ENCODE peak calls at places on chromosomes 11 and 22, in four cellular contexts. B is H1, Q is GM12878, U is HepG2. G is an unnamed sample. For H3K4me1, the result is how much of the 10 kb centered on the place peaks cover.

GRCh38 chr11:92211576-92212167 is 12.9 kb upstream of the FAT3 start:
- DNase-seq in B (no peak), Q (no peak), U (peak), G (no peak)

GRCh38 chr11:71435278-71435951 is 12.8 kb downstream of the DHCR7 start:
- DNase-seq in B (no peak), Q (no peak), U (no peak), G (no peak)

GRCh38 chr11:61656347-61657077 is 23.7 kb upstream of the DAGLA start:
- DNase-seq in B (no peak), Q (no peak), U (no peak), G (no peak)

GRCh38 chr11:123301696-123302400 is 106.8 kb upstream of the CLMP start:
- DNase-seq in B (peak), Q (peak), U (no peak), G (peak)

GRCh38 chr11:4465411-4465810 is 16.3 kb downstream of the OR52K2 start:
- DNase-seq in B (no peak), Q (no peak), U (no peak), G (peak)

GRCh38 chr11:32374261-32374711 is 61.1 kb downstream of the WT1 start:
- DNase-seq in B (peak), Q (peak), U (peak), G (peak)

GRCh38 chr11:124837491-124837856 is 27.8 kb upstream of the ROBO3 start:
- DNase-seq in B (no peak), Q (peak), U (peak), G (peak)

GRCh38 chr11:64553554-64554201 is 37.3 kb upstream of the SLC22A12 start:
- DNase-seq in B (no peak), Q (no peak), U (peak), G (peak)

GRCh38 chr11:126310229-126310991 is 6.5 kb downstream of the DCPS start:
- DNase-seq in B (peak), Q (no peak), U (peak), G (peak)

GRCh38 chr22:36097880-36098279 is 62.7 kb downstream of the APOL3 start:
- DNase-seq in B (no peak), Q (no peak), U (no peak), G (no peak)

GRCh38 chr22:45064313-45065268 is 54.8 kb upstream of the PHF21B start:
- DNase-seq in B (no peak), Q (peak), U (no peak), G (no peak)
- TF ChIP-seq SUZ12 in B (no peak), Q (no peak), U (no peak), G (no peak)

DNA sequence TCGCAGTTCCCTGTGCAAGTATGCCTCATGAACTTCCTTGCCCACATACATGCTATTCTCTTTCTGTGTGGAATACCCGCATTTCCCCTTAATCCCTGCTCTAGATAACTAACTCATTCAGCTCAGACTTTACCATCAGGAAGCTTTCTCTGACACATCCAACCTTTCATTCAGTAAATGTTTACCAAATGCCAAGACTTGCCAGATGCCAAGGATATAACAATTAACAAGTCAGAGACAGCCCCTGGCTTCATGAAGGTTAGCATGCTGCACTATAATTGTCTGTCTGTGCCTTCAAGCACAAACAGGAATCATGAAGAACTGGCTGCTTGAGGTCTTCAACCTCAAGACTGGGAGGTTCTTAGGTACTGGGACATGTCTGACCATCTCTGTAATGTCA is 71.2 kb upstream of the GDPD4 start:
- DNase-seq in B (no peak), Q (no peak), U (no peak), G (no peak)
- TF ChIP-seq YY1 in B (no peak), Q (no peak), U (no peak), G (no peak)

GRCh38 chr11:113195728-113196127 is 118.7 kb upstream of the TTC12 start:
- DNase-seq in B (no peak), Q (no peak), U (peak), G (no peak)
- H3K4me1 ChIP-seq in B (under half), Q (under half), U (under half), G (under half)

GRCh38 chr11:48087974-48088681 is 107.8 kb downstream of the PTPRJ start:
- DNase-seq in B (no peak), Q (no peak), U (peak), G (no peak)
- TF ChIP-seq SUZ12 in B (no peak), Q (no peak), U (no peak), G (no peak)

DNA sequence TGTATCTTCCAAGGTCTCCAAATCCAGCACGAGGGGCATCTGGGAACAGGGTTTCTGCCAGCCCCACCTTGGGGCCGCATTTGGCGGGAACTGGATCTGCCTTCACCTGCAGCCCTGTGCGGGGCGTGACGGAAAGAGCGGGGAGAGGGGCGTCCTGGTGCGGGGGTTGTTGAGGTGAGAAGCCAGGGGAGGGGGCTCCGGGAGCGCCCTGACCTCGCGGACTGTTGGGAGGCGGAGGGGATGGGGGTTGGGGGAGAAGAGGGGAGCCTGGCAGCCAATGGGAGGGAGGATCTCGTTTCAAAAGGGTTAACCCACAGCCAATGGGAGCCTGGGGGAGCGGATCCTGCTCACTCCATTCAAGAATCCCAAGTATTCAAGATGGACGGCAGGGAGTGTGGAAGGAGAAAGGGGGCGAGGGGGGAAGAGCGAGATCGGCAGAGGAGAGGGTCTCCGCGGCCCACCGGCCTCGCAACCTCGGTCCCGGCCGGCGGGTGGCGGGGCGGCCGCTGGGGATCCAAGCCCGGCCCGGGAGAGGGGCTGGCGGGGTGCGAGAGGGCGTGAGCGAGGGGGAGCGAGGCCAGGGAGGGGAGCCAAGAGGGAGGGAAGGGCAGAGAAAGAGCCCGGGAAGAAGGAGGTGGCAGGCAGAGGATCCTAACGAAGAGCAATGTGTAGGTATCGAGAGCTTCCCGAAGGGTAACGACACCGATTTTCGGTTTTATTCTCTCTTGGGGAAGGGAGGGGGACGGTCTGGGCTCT is 11.5 kb downstream of the YPEL4 start:
- DNase-seq in B (peak), Q (no peak), U (peak), G (peak)
- TF ChIP-seq YY1 in B (peak), Q (peak), U (peak), G (peak)

DNA sequence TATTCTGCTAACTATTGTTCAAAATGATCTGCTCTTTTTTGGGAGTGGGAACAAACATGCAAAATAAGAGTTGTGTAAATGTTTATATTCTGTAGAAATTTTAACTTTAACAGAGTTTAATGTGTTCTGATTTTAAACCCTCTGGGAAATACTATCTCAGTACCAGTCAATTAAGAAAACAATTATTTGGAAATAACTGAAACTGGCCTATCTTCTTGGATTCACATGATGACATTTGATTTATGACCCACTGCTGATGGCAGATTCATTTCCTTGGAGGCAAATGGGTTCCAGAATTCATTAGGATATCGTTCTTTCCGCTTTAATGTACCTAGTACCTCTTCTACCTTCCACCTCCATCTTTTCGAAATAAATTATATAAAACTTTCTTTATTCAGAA is 5.5 kb downstream of the SIK2 start:
- DNase-seq in B (no peak), Q (no peak), U (no peak), G (no peak)
- H3K4me1 ChIP-seq in B (under half), Q (under half), U (under half), G (under half)

GRCh38 chr22:38468761-38469305 is 937 bp downstream of the KDELR3 start:
- DNase-seq in B (no peak), Q (no peak), U (no peak), G (no peak)
- TF ChIP-seq SUZ12 in B (no peak), Q (no peak), U (no peak), G (no peak)

G was measured in NT2/D1.